ENCODE peak calls at places on chromosomes 5 and 9, in eight cellular contexts. M is IMR-90, P is A549, K is GM12878, L is stomach, O is spleen, T is vagina, V is gastrocnemius medialis. D is an unnamed sample.

GRCh38 chr5:155150012-155150411 is 136.5 kb downstream of the KIF4B start:
- DNase-seq in P (no peak), O (no peak), L (no peak), T (no peak), K (no peak), V (no peak), M (no peak), D (no peak)

GRCh38 chr9:95037789-95038521 is 279.6 kb downstream of the FANCC start:
- DNase-seq in T (no peak), P (no peak), L (no peak), M (no peak), V (no peak), K (no peak), O (no peak), D (no peak)

GRCh38 chr5:168314735-168315411 is 23.4 kb downstream of the WWC1 start:
- DNase-seq in K (no peak), M (peak), O (peak), V (no peak), P (peak), L (peak), T (no peak), D (no peak)

GRCh38 chr5:10600629-10601245 is 36.9 kb downstream of the ANKRD33B start:
- DNase-seq in L (no peak), O (no peak), T (no peak), K (no peak), M (no peak), V (peak), P (no peak), D (no peak)

GRCh38 chr9:109652971-109653370 is 127.0 kb upstream of the PALM2AKAP2 start:
- DNase-seq in M (peak), V (no peak), L (no peak), T (no peak), K (no peak), P (peak), O (no peak), D (no peak)

GRCh38 chr5:96699186-96699820 is 37.1 kb downstream of the CAST start:
- DNase-seq in V (no peak), K (no peak), M (peak), O (no peak), T (no peak), P (no peak), L (no peak), D (no peak)

GRCh38 chr9:106956971-106957370 is 94.0 kb downstream of the ZNF462 start:
- DNase-seq in T (no peak), K (no peak), P (no peak), M (peak), V (no peak), O (no peak), L (no peak), D (no peak)

GRCh38 chr9:68780735-68781134 is 75.7 kb downstream of the PIP5K1B start:
- DNase-seq in L (no peak), T (no peak), M (peak), V (no peak), K (no peak), P (no peak), O (no peak), D (no peak)

GRCh38 chr5:16169550-16169949 is 10.0 kb downstream of the MARCHF11 start:
- DNase-seq in P (no peak), O (no peak), L (no peak), M (no peak), K (no peak), V (no peak), T (no peak), D (no peak)

GRCh38 chr5:178113841-178114324 is 551 bp downstream of the N4BP3 start:
- DNase-seq in O (no peak), L (no peak), K (no peak), T (no peak), M (no peak), P (no peak), V (no peak), D (no peak)

GRCh38 chr9:126459965-126460843 is 133.6 kb downstream of the MVB12B start:
- DNase-seq in T (peak), M (peak), P (no peak), K (no peak), O (peak), L (peak), V (no peak), D (no peak)

GRCh38 chr5:1054799-1055775 is 46.5 kb downstream of the NKD2 start:
- DNase-seq in T (no peak), V (no peak), K (no peak), O (no peak), L (no peak), P (no peak), M (no peak), D (no peak)

GRCh38 chr5:133746834-133747233 is 134.5 kb upstream of the FSTL4 start:
- DNase-seq in L (no peak), V (no peak), P (peak), M (no peak), K (no peak), T (no peak), O (no peak), D (peak)

GRCh38 chr9:133429641-133430161 is 7.5 kb downstream of the ADAMTS13 start:
- DNase-seq in O (peak), M (peak), T (no peak), K (no peak), P (peak), V (no peak), L (peak), D (no peak)

GRCh38 chr5:105638437-105638836 is 2032.3 kb downstream of the EFNA5 start:
- DNase-seq in L (no peak), O (no peak), K (no peak), T (no peak), V (no peak), M (no peak), P (no peak), D (no peak)

GRCh38 chr9:70192707-70193106 is 66.1 kb upstream of the SMC5 start:
- DNase-seq in K (no peak), V (no peak), T (no peak), P (no peak), O (no peak), L (no peak), M (no peak), D (no peak)

GRCh38 chr9:35726876-35727438 is 5.0 kb downstream of the TLN1 start:
- DNase-seq in K (no peak), T (no peak), O (peak), V (no peak), M (peak), P (peak), L (no peak), D (no peak)

GRCh38 chr5:134741052-134741451 is 2.7 kb downstream of the CAMLG start:
- DNase-seq in L (no peak), T (no peak), O (no peak), V (no peak), P (no peak), M (no peak), K (no peak), D (no peak)

GRCh38 chr5:33957789-33958575 is 21.8 kb downstream of the RXFP3 start:
- DNase-seq in T (no peak), L (no peak), M (no peak), P (no peak), K (no peak), V (no peak), O (no peak), D (no peak)

GRCh38 chr9:124450241-124450924 is at the start of gene ADGRD2:
- DNase-seq in T (no peak), P (no peak), M (peak), O (peak), L (no peak), K (no peak), V (no peak), D (no peak)
- H3K4me3 ChIP-seq in T (no peak), P (no peak), M (no peak), O (no peak), L (no peak), K (no peak), V (no peak), D (no peak)

GRCh38 chr5:59768204-59769040 is 125.1 kb downstream of the PDE4D start:
- DNase-seq in M (peak), P (peak), O (peak), V (peak), T (no peak), K (no peak), L (peak), D (peak)
- TF ChIP-seq POLR2A in M (no peak), P (peak), O (no peak), V (no peak), T (no peak), K (no peak), L (peak), D (no peak)

GRCh38 chr5:79692586-79692985 is 3.0 kb downstream of the CMYA5 start:
- DNase-seq in O (no peak), T (no peak), M (no peak), K (no peak), P (no peak), L (no peak), V (no peak), D (no peak)
- TF ChIP-seq CTCF in O (no peak), T (no peak), M (no peak), K (no peak), P (no peak), L (no peak), V (no peak), D (no peak)

GRCh38 chr5:174734571-174735497 is 10.5 kb downstream of the MSX2 start:
- DNase-seq in O (no peak), L (no peak), M (no peak), V (no peak), P (no peak), K (no peak), T (no peak), D (no peak)
- H3K4me3 ChIP-seq in O (no peak), L (no peak), M (no peak), V (no peak), P (peak), K (no peak), T (peak), D (no peak)

GRCh38 chr5:138330813-138331448 is 673 bp downstream of the CDC25C start:
- DNase-seq in T (no peak), L (no peak), O (no peak), K (no peak), P (no peak), V (no peak), M (no peak), D (no peak)

GRCh38 chr5:138334867-138335447 is 3.1 kb upstream of the FAM53C start:
- DNase-seq in K (no peak), T (no peak), P (no peak), V (no peak), M (peak), O (no peak), L (no peak), D (no peak)

GRCh38 chr5:138336952-138337684 is 948 bp upstream of the FAM53C start:
- DNase-seq in O (no peak), V (peak), P (peak), M (peak), T (no peak), L (peak), K (no peak), D (peak)

DNA sequence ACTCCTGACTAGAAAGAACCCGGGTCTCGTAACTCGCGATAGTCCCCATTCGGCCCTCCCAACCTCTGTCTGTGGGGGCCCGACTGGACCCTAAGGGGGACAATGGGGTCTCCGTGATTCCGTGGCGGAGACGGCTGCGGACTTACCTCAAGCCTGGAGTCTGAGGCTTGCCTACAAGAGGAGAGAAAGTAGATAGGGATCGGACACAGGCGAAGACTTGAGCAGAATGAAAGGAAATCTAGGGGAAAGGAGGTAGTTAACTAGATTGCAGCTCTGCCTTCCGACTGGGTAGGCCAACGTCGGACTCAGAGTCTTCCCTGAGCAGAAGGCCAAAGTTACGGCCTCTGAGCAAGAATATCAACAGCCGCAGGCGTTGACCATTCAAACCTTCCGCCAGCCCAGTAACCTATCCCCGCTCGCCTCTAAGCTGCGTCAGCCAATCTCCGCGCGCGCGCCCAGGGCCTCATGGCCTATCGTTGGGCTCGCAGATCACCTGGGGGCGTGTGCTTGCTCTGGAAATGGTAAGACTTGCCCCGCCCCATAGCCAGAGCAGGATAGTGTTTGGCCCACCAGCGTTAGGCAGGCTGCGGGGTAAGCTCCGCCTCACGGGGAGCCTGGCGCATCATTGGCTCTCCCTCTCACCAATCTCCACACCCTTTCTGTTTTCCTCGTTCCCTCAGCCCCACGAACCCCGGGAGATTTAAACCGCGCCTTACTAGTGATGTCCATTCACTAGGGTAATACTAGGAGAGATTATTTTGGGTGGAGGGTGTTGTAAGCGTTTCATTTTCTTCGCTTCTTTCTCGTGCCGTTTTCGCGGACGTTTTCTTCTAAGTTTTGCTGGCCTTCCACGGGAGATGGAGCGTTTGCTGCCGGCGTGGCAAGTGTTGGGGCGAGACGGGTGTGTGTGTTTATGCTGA is at the start of gene CDC25C:
- DNase-seq in T (no peak), M (peak), K (peak), L (peak), V (peak), O (peak), P (peak), D (peak)
- TF ChIP-seq POLR2A in T (no peak), M (peak), K (peak), L (no peak), V (no peak), O (no peak), P (no peak), D (no peak)

DNA sequence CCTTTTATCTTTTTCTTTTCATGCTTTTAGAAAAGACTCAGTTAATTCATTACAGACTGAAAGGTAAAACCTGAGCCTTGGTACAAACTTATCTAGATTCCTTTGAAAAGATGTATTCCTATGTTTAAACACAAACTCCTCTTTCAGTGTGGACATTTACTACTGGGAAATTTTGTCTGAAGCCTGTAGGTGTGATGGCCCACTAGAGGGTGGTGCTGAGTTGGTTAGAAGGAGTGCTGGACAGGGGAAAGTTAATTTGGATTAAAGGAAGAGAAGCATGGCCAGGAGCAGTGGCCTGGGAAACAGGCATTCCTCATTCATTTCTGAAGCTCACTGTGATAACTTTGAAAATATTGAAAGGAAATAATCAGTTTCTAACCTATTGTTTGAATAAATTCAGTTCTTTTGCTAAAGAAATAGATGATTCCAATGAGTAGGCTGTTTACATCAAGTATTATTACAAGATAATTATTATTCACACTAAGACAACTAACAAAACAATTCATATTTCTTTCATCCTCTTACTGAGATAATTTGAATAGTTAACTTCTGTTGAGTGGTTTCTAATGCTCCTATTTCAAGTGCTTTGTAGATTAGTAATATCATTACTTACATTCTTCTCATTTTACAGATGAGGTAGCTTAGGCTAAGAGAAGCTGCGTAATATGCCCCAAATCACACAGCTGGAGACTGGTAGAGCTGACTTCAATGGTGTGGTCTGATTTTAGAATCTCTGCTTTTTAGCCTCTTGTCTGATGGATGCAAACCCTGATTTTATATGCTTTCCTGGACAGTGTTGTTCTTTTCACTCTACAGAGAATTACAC is 150.9 kb downstream of the ADGRV1 start:
- DNase-seq in T (no peak), P (peak), M (peak), K (no peak), V (no peak), L (peak), O (no peak), D (no peak)
- TF ChIP-seq CTCF in T (no peak), P (peak), M (peak), K (peak), V (no peak), L (peak), O (peak), D (no peak)

DNA sequence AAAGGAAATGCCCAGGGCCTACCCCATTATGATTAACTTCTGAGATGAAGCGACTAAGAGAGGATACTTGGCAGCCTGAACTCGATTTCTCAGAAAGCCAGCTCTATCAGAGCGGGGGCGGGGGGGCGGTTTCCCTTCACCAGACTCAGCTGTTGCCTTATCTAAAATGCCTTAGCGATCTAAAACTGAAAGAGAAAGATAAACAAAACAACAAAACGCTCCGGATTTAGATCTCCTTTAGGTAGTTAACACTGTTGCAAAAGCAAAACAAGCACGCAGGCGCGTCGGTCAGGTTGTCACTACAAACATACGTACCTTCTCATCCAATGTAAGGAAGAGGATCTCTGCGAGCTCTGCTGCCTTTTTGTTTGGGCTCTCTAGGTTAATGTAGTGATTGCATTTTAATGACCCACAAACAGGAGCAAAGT is 1.1 kb downstream of the EPB41L4A start:
- DNase-seq in P (no peak), M (no peak), T (no peak), K (peak), L (peak), V (no peak), O (peak), D (peak)
- H3K4me3 ChIP-seq in P (peak), M (no peak), T (peak), K (peak), L (peak), V (peak), O (peak), D (peak)

DNA sequence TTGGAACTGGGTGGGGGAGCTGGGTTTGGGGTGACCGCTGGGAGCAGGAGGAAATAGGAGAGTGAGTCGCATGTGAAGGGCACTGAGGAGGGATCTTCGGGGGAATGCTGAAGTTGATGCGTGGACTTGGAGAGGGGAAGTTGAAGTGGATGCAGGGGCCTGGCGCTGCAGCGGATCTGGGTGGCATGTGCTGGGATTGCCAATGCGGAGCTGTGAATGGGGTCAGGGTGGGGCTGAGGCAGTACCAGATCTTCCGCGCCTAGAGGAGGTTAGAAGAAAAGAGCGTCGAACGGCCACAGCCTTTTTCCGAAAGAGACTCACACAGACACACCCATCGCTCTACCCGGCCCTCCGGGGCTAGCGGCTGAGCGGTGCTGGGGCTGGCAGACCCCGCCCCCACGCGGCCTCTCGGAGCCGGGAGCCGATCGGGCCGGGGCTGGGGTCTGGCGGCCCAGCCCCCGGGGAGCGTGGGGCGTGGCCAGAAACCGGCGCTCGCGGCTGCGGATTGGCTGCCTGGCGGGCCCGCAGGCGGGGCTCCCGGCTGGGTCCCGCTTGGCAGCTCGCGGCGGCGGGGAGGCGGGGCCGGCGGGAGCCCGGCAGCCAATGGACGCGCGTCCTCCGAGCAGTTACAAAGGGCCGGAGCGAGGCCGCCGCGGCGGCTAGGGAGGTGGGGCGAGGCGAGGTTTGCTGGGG is at the start of gene TGFBR1:
- DNase-seq in T (no peak), M (peak), K (peak), O (peak), P (peak), V (peak), L (peak), D (peak)
- TF ChIP-seq POLR2A in T (peak), M (peak), K (no peak), O (peak), P (no peak), V (peak), L (no peak), D (no peak)

GRCh38 chr9:34374339-34374738 is 2.4 kb downstream of the MYORG start:
- DNase-seq in K (no peak), M (no peak), T (no peak), P (no peak), O (no peak), V (no peak), L (no peak), D (no peak)

GRCh38 chr9:34377402-34377741 is 674 bp upstream of the MYORG start:
- DNase-seq in P (no peak), M (no peak), T (peak), L (no peak), O (peak), V (peak), K (no peak), D (no peak)

GRCh38 chr9:34374905-34375552 is 1.7 kb downstream of the MYORG start:
- DNase-seq in T (no peak), P (peak), L (peak), V (peak), M (no peak), K (no peak), O (no peak), D (no peak)

GRCh38 chr9:34376596-34377401 is at the start of gene MYORG:
- DNase-seq in K (peak), T (peak), L (peak), M (peak), P (peak), O (peak), V (peak), D (peak)

GRCh38 chr9:34375901-34376595 is 650 bp downstream of the MYORG start:
- DNase-seq in P (peak), O (peak), L (peak), V (peak), M (no peak), T (peak), K (no peak), D (peak)
- TF ChIP-seq CTCF in P (peak), O (peak), L (no peak), V (peak), M (no peak), T (no peak), K (no peak), D (no peak)

GRCh38 chr5:170278611-170279500 is 18.7 kb downstream of the LCP2 start:
- DNase-seq in K (peak), V (peak), M (no peak), L (peak), P (no peak), O (peak), T (no peak), D (peak)
- H3K4me3 ChIP-seq in K (peak), V (no peak), M (no peak), L (no peak), P (no peak), O (no peak), T (no peak), D (no peak)